ENCODE peak calls at places on chromosome 15, in ten cellular contexts. C is tibial artery, Z is OCI-LY7, K is heart left ventricle, D is neural progenitor cell, L is mammary epithelial cell, G is transverse colon, A is MM.1S, R is uterus, F is K562. O is an unnamed sample.

GRCh38 chr15:66067687-66068086 is 185.9 kb downstream of the MEGF11 start:
- DNase-seq in C (no peak), Z (no peak), K (no peak), D (peak; percentile 67), L (no peak), G (no peak), A (no peak), R (no peak), F (no peak), O (no peak)

GRCh38 chr15:40269604-40270003 is 13.3 kb downstream of the ANKRD63 start:
- DNase-seq in C (no peak), Z (no peak), K (no peak), D (no peak), L (no peak), G (no peak), A (no peak), R (no peak), F (no peak), O (no peak)

GRCh38 chr15:65558336-65558735 is 28.1 kb downstream of the HACD3 start:
- DNase-seq in C (no peak), Z (no peak), K (no peak), D (no peak), L (no peak), G (no peak), A (no peak), R (no peak), F (no peak), O (no peak)

GRCh38 chr15:42012937-42013482 is 7.8 kb downstream of the PLA2G4E start:
- DNase-seq in C (no peak), Z (no peak), K (no peak), D (no peak), L (no peak), G (no peak), A (no peak), R (no peak), F (no peak), O (no peak)

GRCh38 chr15:65837301-65838283 is 31.7 kb upstream of the RAB11A start:
- DNase-seq in C (peak; percentile 24), Z (no peak), K (peak; percentile 19), D (no peak), L (no peak), G (no peak), A (no peak), R (no peak), F (no peak), O (no peak)

GRCh38 chr15:94844533-94845390 is 613.4 kb downstream of the MCTP2 start:
- DNase-seq in C (peak; percentile 40), Z (no peak), K (peak; percentile 80), D (peak; percentile 76), L (no peak), G (peak; percentile 91), A (no peak), R (peak; percentile 68), F (peak; percentile 86), O (peak; percentile 88)

GRCh38 chr15:67064607-67065530 is 533 bp upstream of the SMAD3 start:
- DNase-seq in C (peak; percentile 67), Z (no peak), K (no peak), D (peak; percentile 68), L (no peak), G (peak; percentile 68), A (no peak), R (peak; percentile 72), F (peak; percentile 95), O (peak; percentile 78)

GRCh38 chr15:59437777-59438574 is at the start of gene FAM81A:
- DNase-seq in C (peak; percentile 70), Z (peak; percentile 81), K (peak; percentile 91), D (peak; percentile 89), L (peak; percentile 69), G (peak; percentile 80), A (peak; percentile 75), R (peak; percentile 84), F (peak; percentile 49), O (peak; percentile 57)

GRCh38 chr15:70589221-70589620 is 174.1 kb downstream of the UACA start:
- DNase-seq in C (no peak), Z (no peak), K (no peak), D (no peak), L (peak; percentile 51), G (no peak), A (no peak), R (no peak), F (no peak), O (no peak)

GRCh38 chr15:29860872-29861271 is 38.6 kb upstream of the TJP1 start:
- DNase-seq in C (no peak), Z (no peak), K (no peak), D (no peak), L (peak; percentile 34), G (no peak), A (no peak), R (no peak), F (no peak), O (no peak)

GRCh38 chr15:55256281-55257013 is 33.2 kb downstream of the RAB27A start:
- DNase-seq in C (no peak), Z (no peak), K (no peak), D (no peak), L (peak; percentile 39), G (no peak), A (no peak), R (no peak), F (no peak), O (no peak)

GRCh38 chr15:68386587-68387287 is 45.2 kb downstream of the ITGA11 start:
- DNase-seq in C (no peak), Z (no peak), K (peak; percentile 5), D (no peak), L (no peak), G (no peak), A (no peak), R (peak; percentile 10), F (no peak), O (peak; percentile 17)

GRCh38 chr15:29356807-29357206 is 87.2 kb upstream of the NSMCE3 start:
- DNase-seq in C (no peak), Z (no peak), K (no peak), D (no peak), L (no peak), G (no peak), A (no peak), R (no peak), F (no peak), O (no peak)

GRCh38 chr15:20355256-20355868 is 186.2 kb downstream of the GOLGA6L6 start:
- DNase-seq in C (no peak), Z (no peak), K (no peak), D (no peak), L (no peak), G (no peak), A (no peak), R (peak; percentile 11), F (no peak), O (no peak)

GRCh38 chr15:73959012-73959581 is 32.8 kb downstream of the LOXL1 start:
- DNase-seq in C (no peak), Z (peak; percentile 77), K (no peak), D (no peak), L (peak; percentile 30), G (no peak), A (peak; percentile 82), R (no peak), F (no peak), O (no peak)
- H3K27ac ChIP-seq in C (no peak overlapping the region), Z (peak overlapping the region; percentile 27), K (no peak overlapping the region), D (no peak overlapping the region), L (no peak overlapping the region), G (no peak overlapping the region), A (peak overlapping the region; percentile 61), R (no peak overlapping the region), F (no peak overlapping the region), O (no peak overlapping the region)

GRCh38 chr15:73983773-73984172 is 8.3 kb downstream of the STOML1 start:
- DNase-seq in C (no peak), Z (no peak), K (no peak), D (no peak), L (no peak), G (no peak), A (no peak), R (no peak), F (no peak), O (no peak)

GRCh38 chr15:73983211-73983727 is 8.8 kb downstream of the STOML1 start:
- DNase-seq in C (no peak), Z (no peak), K (peak; percentile 59), D (no peak), L (peak; percentile 88), G (peak; percentile 47), A (no peak), R (peak; percentile 63), F (no peak), O (no peak)

GRCh38 chr15:73984208-73984979 is 7.7 kb downstream of the STOML1 start:
- DNase-seq in C (no peak), Z (no peak), K (no peak), D (no peak), L (no peak), G (no peak), A (no peak), R (no peak), F (no peak), O (peak; percentile 14)

GRCh38 chr15:73981761-73982222 is 10.3 kb downstream of the STOML1 start:
- DNase-seq in C (no peak), Z (no peak), K (no peak), D (no peak), L (peak; percentile 79), G (no peak), A (no peak), R (no peak), F (no peak), O (no peak)

DNA sequence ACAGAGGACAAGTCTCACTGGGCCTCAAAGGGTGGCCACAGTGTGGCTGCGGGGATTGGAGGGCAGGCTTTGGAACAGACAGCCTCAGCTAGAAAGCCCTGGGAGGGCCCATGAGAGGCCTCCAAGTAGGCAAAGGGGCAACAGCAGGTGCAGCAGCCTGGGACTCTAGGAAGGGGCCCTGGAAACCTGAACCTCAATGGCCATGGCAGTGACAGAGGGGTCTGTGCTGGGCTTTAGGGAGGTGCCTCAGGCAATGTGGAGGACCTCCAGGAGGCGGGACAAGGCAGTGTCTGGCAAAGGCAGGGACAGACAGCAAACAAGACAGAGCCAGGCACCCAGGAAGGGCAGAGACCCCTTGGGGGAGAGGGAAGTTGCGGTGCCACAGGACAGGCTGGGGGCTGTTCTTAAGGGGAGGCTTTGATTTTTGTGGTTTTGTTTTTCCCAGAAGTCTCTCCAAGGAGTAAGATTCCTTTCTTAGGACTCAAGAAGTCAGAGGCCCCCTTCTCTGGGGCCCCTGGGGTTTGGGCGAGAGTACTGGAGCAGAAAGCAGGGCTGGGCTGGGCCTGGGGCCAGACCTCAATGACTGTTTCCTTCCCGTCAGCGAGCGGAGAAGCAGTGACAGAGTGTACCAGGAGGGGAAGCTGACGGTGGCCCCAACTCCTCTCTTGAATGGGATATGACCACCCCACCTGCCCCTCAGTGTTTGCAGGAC is 9.7 kb downstream of the STOML1 start:
- DNase-seq in C (peak; percentile 86), Z (no peak), K (peak; percentile 87), D (no peak), L (peak; percentile 79), G (peak; percentile 75), A (no peak), R (peak; percentile 80), F (no peak), O (peak; percentile 85)
- H3K4me1 ChIP-seq in C (peaks cover 42% of the 10 kb centered on the region), Z (peaks cover 3% of the 10 kb centered on the region), K (peaks cover 63% of the 10 kb centered on the region), D (no peaks in the 10 kb centered on the region), L (peaks cover 57% of the 10 kb centered on the region), G (peaks cover 37% of the 10 kb centered on the region), A (peaks cover 12% of the 10 kb centered on the region), R (peaks cover 16% of the 10 kb centered on the region), F (peaks cover 21% of the 10 kb centered on the region), O (peaks cover 34% of the 10 kb centered on the region)

GRCh38 chr15:38414351-38414750 is 39.6 kb upstream of the FAM98B start:
- DNase-seq in C (peak; percentile 67), Z (peak; percentile 27), K (peak; percentile 58), D (peak; percentile 64), L (peak; percentile 53), G (peak; percentile 41), A (peak; percentile 67), R (peak; percentile 17), F (peak; percentile 14), O (peak; percentile 56)
- TF ChIP-seq CTCF in C (peak; percentile 67), Z (peak; percentile 73), K (peak; percentile 55), D (peak; percentile 67), L (peak; percentile 80), G (peak; percentile 31), A (peak; percentile 67), R (peak; percentile 37), F (peak; percentile 67), O (peak; percentile 22)

GRCh38 chr15:43511012-43511885 is 6.2 kb upstream of the MAP1A start:
- DNase-seq in C (no peak), Z (peak; percentile 51), K (no peak), D (peak; percentile 61), L (no peak), G (no peak), A (no peak), R (no peak), F (peak; percentile 25), O (no peak)
- H3K27ac ChIP-seq in C (peak overlapping the region; percentile 44), Z (no peak overlapping the region), K (peak overlapping the region; percentile 16), D (no peak overlapping the region), L (no peak overlapping the region), G (peak overlapping the region; percentile 6), A (no peak overlapping the region), R (peak overlapping the region; percentile 86), F (no peak overlapping the region), O (peak overlapping the region; percentile 71)